ENCODE peak calls at places on chromosome 17, in eight cellular contexts. N, B, V, C, F, X, Q and G are unnamed samples.
A peak's percentile ranks its signal among the peaks of the same experiment; 100 is the strongest.

GRCh38 chr17:49316889-49317288 is 45.2 kb downstream of the ZNF652 start:
- DNase-seq in N (no peak), B (no peak), V (no peak), C (no peak), F (no peak), X (no peak), Q (no peak), G (no peak)

GRCh38 chr17:56765449-56765848 is 68.3 kb downstream of the C17orf67 start:
- DNase-seq in N (no peak), B (no peak), V (no peak), C (no peak), F (no peak), X (no peak), Q (no peak), G (no peak)

GRCh38 chr17:72422505-72423285 is 301.9 kb downstream of the SOX9 start:
- DNase-seq in N (peak; percentile 86), B (peak; percentile 87), V (no peak), C (peak; percentile 49), F (peak; percentile 21), X (no peak), Q (peak; percentile 37), G (peak; percentile 96)

GRCh38 chr17:78365561-78366108 is 5.8 kb upstream of the SOCS3 start:
- DNase-seq in N (peak; percentile 72), B (no peak), V (no peak), C (no peak), F (no peak), X (no peak), Q (no peak), G (no peak)

GRCh38 chr17:4968916-4969550 is 1.4 kb upstream of the SPAG7 start:
- DNase-seq in N (peak; percentile 79), B (no peak), V (no peak), C (no peak), F (peak; percentile 72), X (no peak), Q (no peak), G (peak; percentile 78)

GRCh38 chr17:61815863-61816523 is 47.3 kb downstream of the BRIP1 start:
- DNase-seq in N (peak; percentile 7), B (no peak), V (no peak), C (no peak), F (no peak), X (no peak), Q (no peak), G (no peak)

GRCh38 chr17:19418312-19418992 is 7.4 kb downstream of the RNF112 start:
- DNase-seq in N (peak; percentile 60), B (no peak), V (no peak), C (no peak), F (no peak), X (no peak), Q (no peak), G (peak; percentile 80)

GRCh38 chr17:2723997-2724782 is 12.6 kb upstream of the CLUH start:
- DNase-seq in N (peak; percentile 65), B (no peak), V (no peak), C (no peak), F (no peak), X (no peak), Q (peak; percentile 48), G (no peak)

GRCh38 chr17:56230660-56231059 is 77.4 kb downstream of the ANKFN1 start:
- DNase-seq in N (peak; percentile 9), B (no peak), V (no peak), C (no peak), F (no peak), X (no peak), Q (no peak), G (peak; percentile 25)

GRCh38 chr17:64281962-64282752 is 19.1 kb upstream of the TEX2 start:
- DNase-seq in N (peak; percentile 87), B (peak; percentile 74), V (peak; percentile 49), C (peak; percentile 54), F (peak; percentile 45), X (no peak), Q (peak; percentile 38), G (peak; percentile 35)

GRCh38 chr17:19645608-19646250 is 2.8 kb upstream of the ALDH3A2 start:
- DNase-seq in N (peak; percentile 37), B (peak; percentile 6), V (no peak), C (no peak), F (peak; percentile 61), X (no peak), Q (no peak), G (no peak)

GRCh38 chr17:57468932-57469775 is 212.8 kb downstream of the MSI2 start:
- DNase-seq in N (no peak), B (no peak), V (no peak), C (no peak), F (no peak), X (no peak), Q (no peak), G (no peak)

GRCh38 chr17:78133179-78133951 is 2.8 kb downstream of the TMC8 start:
- DNase-seq in N (no peak), B (peak; percentile 14), V (no peak), C (no peak), F (no peak), X (no peak), Q (no peak), G (no peak)

GRCh38 chr17:2932946-2933345 is 130.5 kb downstream of the OR1D5 start:
- DNase-seq in N (no peak), B (no peak), V (no peak), C (no peak), F (no peak), X (no peak), Q (no peak), G (no peak)

GRCh38 chr17:8698142-8699050 is 46.2 kb downstream of the CCDC42 start:
- DNase-seq in N (peak; percentile 79), B (peak; percentile 16), V (no peak), C (peak; percentile 38), F (peak; percentile 38), X (peak; percentile 39), Q (peak; percentile 50), G (peak; percentile 39)

GRCh38 chr17:63826468-63827001 is 696 bp upstream of the PSMC5 start:
- DNase-seq in N (peak; percentile 38), B (no peak), V (no peak), C (no peak), F (peak; percentile 33), X (no peak), Q (peak; percentile 27), G (no peak)

GRCh38 chr17:49454050-49454449 is 39.4 kb upstream of the PHB1 start:
- DNase-seq in N (no peak), B (no peak), V (no peak), C (no peak), F (no peak), X (no peak), Q (no peak), G (peak; percentile 41)

GRCh38 chr17:29800457-29800856 is 129.6 kb downstream of the SSH2 start:
- DNase-seq in N (no peak), B (no peak), V (no peak), C (no peak), F (no peak), X (no peak), Q (no peak), G (no peak)

GRCh38 chr17:8622191-8622590 is 8.3 kb downstream of the MYH10 start:
- DNase-seq in N (no peak), B (no peak), V (no peak), C (no peak), F (no peak), X (no peak), Q (no peak), G (no peak)

DNA sequence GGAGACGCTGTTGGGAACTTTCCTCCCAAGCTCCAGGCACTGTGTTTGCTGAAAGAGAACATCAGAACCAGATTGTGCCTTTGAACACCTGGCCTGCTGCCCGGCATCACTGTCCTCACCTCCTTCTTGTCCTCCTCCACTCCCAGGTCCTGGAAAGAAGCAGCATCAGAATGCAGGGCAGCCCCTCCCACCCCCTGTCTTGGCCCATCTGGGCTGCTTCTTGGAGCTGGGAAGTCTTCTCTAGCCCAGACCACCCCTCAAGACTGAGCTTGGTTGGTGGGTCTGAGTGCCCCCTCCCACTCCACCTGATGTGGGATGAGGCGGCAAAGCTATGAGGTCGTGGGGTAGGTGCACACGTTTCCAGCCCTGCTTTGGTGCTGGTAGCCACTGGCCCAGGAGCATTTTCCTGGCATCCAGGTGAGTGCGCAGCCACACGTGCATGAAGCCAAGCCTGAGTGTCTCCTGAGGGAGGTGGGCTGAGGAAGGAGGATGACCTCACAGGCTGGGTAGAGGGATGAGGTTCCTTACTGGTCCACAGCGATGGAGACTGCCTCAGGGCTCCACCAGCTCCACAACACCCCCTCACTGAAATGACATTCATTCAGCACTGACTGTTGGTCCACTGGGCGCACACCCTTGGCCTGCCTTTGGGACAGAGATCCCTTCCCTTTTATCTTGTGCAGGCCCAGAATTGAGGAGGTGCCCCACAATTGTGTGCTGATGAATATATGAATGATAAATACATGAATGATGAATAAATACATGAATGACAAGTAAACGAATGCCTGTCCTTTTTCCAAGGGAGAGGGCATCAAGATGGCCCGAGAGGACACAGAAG is 6.0 kb downstream of the CCR7 start:
- DNase-seq in N (no peak), B (no peak), V (no peak), C (no peak), F (peak; percentile 14), X (no peak), Q (no peak), G (no peak)
- H3K36me3 ChIP-seq in N (no peaks in the 10 kb centered on the region), B (no peaks in the 10 kb centered on the region), V (no peaks in the 10 kb centered on the region), C (no peaks in the 10 kb centered on the region), F (no peaks in the 10 kb centered on the region), X (no peaks in the 10 kb centered on the region), Q (no peaks in the 10 kb centered on the region), G (no peaks in the 10 kb centered on the region)

GRCh38 chr17:81097134-81097942 is 62.4 kb downstream of the BAIAP2 start:
- DNase-seq in N (peak; percentile 94), B (peak; percentile 88), V (peak; percentile 27), C (peak; percentile 71), F (peak; percentile 66), X (peak; percentile 39), Q (peak; percentile 76), G (peak; percentile 81)
- H3K4me3 ChIP-seq in N (no peak overlapping the region), B (peak overlapping the region; percentile 22), V (no peak overlapping the region), C (no peak overlapping the region), F (peak overlapping the region; percentile 27), X (peak overlapping the region; percentile 49), Q (peak overlapping the region; percentile 47), G (no peak overlapping the region)

GRCh38 chr17:71396711-71397110 is 724.1 kb upstream of the SOX9 start:
- DNase-seq in N (no peak), B (no peak), V (no peak), C (no peak), F (no peak), X (no peak), Q (no peak), G (no peak)

GRCh38 chr17:71392715-71393567 is 727.9 kb upstream of the SOX9 start:
- DNase-seq in N (no peak), B (no peak), V (no peak), C (no peak), F (no peak), X (no peak), Q (no peak), G (no peak)
- H3K9me3 ChIP-seq in N (no peaks in the 10 kb centered on the region), B (no peaks in the 10 kb centered on the region), V (no peaks in the 10 kb centered on the region), C (no peaks in the 10 kb centered on the region), F (no peaks in the 10 kb centered on the region), X (no peaks in the 10 kb centered on the region), Q (no peaks in the 10 kb centered on the region), G (no peaks in the 10 kb centered on the region)

DNA sequence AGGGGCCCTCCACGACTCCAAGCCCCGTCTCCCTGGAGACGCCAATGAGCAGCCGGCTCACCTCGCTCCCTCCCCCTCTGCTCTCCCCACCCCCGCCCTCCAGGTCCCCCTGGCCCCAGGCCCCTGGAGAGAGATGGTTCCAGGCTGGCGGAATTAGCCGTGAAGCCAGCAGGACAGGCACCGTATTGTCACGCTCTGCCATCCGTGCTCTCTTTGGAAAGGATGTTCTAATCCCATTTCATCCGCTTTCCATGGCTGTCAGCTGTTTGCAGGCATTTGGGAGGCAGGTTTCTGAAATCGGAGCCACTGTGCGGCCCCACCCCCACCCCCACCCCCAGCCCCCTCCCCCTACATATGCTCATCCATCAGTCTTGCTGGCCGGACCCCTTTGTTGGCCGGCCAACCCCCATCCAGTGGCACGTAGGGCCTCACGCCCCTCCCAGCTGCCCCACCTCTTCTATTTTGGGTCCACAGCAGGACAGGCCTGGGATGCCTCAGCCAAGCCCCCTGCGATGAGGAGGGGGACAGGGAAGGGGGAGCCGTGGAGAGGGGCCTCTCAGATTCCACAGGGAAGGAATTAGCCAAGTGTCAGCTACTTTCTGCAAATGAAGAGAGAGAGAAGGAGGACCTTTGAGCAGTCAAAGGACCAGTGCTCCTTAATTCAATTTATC is 30.8 kb downstream of the SDK2 start:
- DNase-seq in N (no peak), B (no peak), V (peak; percentile 66), C (no peak), F (no peak), X (no peak), Q (no peak), G (no peak)
- H3K36me3 ChIP-seq in N (no peaks in the 10 kb centered on the region), B (no peaks in the 10 kb centered on the region), V (no peaks in the 10 kb centered on the region), C (no peaks in the 10 kb centered on the region), F (no peaks in the 10 kb centered on the region), X (no peaks in the 10 kb centered on the region), Q (no peaks in the 10 kb centered on the region), G (no peaks in the 10 kb centered on the region)